ENCODE peak calls at places on chromosomes 4 and X, in four cellular contexts. One of them, this sample, is unnamed.

GRCh38 chr4:121676388-121677075 is 20.2 kb downstream of the ANXA5 start:
- DNase-seq in HepG2: peak; percentile 88
- DNase-seq in GM12878: no peak
- DNase-seq in H1: no peak
- DNase-seq in this sample: no peak

GRCh38 chr4:152515678-152516077 is 20.2 kb downstream of the FBXW7 start:
- DNase-seq in GM12878: no peak
- DNase-seq in H1: no peak
- DNase-seq in HepG2: no peak
- DNase-seq in this sample: no peak

GRCh38 chrX:71906133-71906532 is 4.5 kb upstream of the NHSL2 start:
- DNase-seq in GM12878: no peak
- DNase-seq in H1: no peak
- DNase-seq in HepG2: no peak
- DNase-seq in this sample: no peak

GRCh38 chr4:108772402-108772801 is 9.5 kb upstream of the ETNPPL start:
- DNase-seq in GM12878: no peak
- DNase-seq in HepG2: no peak
- DNase-seq in H1: no peak
- DNase-seq in this sample: no peak

GRCh38 chr4:151896880-151897279 is 136.1 kb upstream of the GATB start:
- DNase-seq in HepG2: no peak
- DNase-seq in H1: no peak
- DNase-seq in GM12878: no peak
- DNase-seq in this sample: no peak

GRCh38 chr4:164888096-164888495 is 11.1 kb downstream of the APELA start:
- DNase-seq in H1: no peak
- DNase-seq in HepG2: no peak
- DNase-seq in GM12878: no peak
- DNase-seq in this sample: no peak

GRCh38 chrX:107135076-107135964 is 16.7 kb upstream of the RBM41 start:
- DNase-seq in GM12878: no peak
- DNase-seq in H1: no peak
- DNase-seq in HepG2: peak; percentile 14
- DNase-seq in this sample: no peak

GRCh38 chrX:143437439-143437838 is 79.8 kb downstream of the SPANXN3 start:
- DNase-seq in GM12878: no peak
- DNase-seq in HepG2: no peak
- DNase-seq in H1: no peak
- DNase-seq in this sample: peak; percentile 8

GRCh38 chr4:176800891-176801534 is 8.3 kb upstream of the VEGFC start:
- DNase-seq in GM12878: no peak
- DNase-seq in HepG2: no peak
- DNase-seq in H1: no peak
- DNase-seq in this sample: no peak

GRCh38 chr4:183213996-183214395 is 106.1 kb downstream of the CLDN22 start:
- DNase-seq in HepG2: no peak
- DNase-seq in H1: no peak
- DNase-seq in GM12878: no peak
- DNase-seq in this sample: no peak

GRCh38 chr4:123783936-123784335 is 387.3 kb downstream of the SPRY1 start:
- DNase-seq in HepG2: no peak
- DNase-seq in GM12878: no peak
- DNase-seq in H1: no peak
- DNase-seq in this sample: no peak

GRCh38 chr4:43132010-43132582 is 239.6 kb downstream of the GRXCR1 start:
- DNase-seq in H1: peak; percentile 80
- DNase-seq in GM12878: peak; percentile 3
- DNase-seq in HepG2: peak; percentile 42
- DNase-seq in this sample: peak; percentile 58

GRCh38 chr4:97493815-97494518 is 649.3 kb downstream of the STPG2 start:
- DNase-seq in HepG2: no peak
- DNase-seq in H1: no peak
- DNase-seq in GM12878: no peak
- DNase-seq in this sample: no peak

GRCh38 chrX:78199851-78200250 is 60.4 kb upstream of the TAF9B start:
- DNase-seq in HepG2: peak; percentile 31
- DNase-seq in GM12878: no peak
- DNase-seq in H1: no peak
- DNase-seq in this sample: peak; percentile 28

DNA sequence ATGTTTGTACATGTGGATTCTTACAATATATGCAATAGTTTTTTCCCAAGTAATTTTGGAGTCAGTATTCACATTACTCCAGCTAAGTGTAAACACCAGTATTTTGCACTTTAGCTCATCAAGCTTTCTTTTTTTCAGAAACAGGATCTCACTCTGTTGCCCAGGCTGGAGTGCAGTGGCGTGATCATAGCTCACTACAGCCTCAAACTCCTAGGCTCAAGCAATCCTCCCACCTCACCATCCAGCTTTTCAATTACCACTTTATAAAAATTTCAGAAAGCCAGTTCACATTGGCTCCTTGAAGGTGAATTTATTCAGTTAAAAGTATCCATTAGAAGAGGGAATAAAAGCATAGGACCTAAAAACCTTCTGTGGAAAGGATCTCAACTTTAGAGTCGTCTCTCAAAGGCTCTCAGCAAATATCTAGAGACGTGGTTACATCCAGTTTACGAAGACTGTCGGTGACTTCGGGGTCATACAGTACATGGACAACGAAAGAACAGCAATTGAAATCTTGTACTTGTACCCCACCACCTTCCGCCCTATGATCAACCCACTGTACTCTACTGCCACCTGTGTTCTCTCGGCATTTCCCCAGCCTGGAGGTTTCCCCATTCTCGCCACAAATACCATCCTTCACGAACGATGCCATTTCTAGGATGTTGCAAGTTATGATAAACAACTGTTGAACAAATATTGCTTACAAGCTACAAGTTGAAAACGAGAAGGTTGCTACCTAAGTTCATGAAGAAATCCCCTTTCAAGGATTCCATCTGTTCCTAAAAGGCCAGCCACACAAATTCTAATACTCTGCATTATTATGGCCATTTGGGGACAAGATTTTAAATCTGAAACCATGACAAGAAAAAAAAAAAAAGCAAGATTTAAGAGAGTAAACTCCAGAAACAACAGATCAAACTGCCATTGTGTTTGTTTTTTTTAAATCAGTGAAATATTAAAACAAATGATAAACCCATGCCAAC is 1.8 kb downstream of the APBB2 start:
- DNase-seq in HepG2: peak; percentile 64
- DNase-seq in H1: no peak
- DNase-seq in GM12878: peak; percentile 70
- DNase-seq in this sample: peak; percentile 16
- TF ChIP-seq SUZ12 in HepG2: no peak
- TF ChIP-seq SUZ12 in H1: no peak
- TF ChIP-seq SUZ12 in GM12878: no peak
- TF ChIP-seq SUZ12 in this sample: no peak

GRCh38 chrX:118423558-118423957 is 72.1 kb upstream of the DOCK11 start:
- DNase-seq in HepG2: no peak
- DNase-seq in H1: no peak
- DNase-seq in GM12878: peak; percentile 24
- DNase-seq in this sample: no peak

GRCh38 chrX:118418811-118419251 is 72.9 kb downstream of the WDR44 start:
- DNase-seq in GM12878: no peak
- DNase-seq in H1: no peak
- DNase-seq in HepG2: no peak
- DNase-seq in this sample: no peak

GRCh38 chrX:118420462-118420861 is 74.6 kb downstream of the WDR44 start:
- DNase-seq in HepG2: no peak
- DNase-seq in GM12878: no peak
- DNase-seq in H1: no peak
- DNase-seq in this sample: no peak
- TF ChIP-seq SP1 in HepG2: no peak
- TF ChIP-seq SP1 in GM12878: no peak
- TF ChIP-seq SP1 in H1: no peak
- TF ChIP-seq SP1 in this sample: no peak

DNA sequence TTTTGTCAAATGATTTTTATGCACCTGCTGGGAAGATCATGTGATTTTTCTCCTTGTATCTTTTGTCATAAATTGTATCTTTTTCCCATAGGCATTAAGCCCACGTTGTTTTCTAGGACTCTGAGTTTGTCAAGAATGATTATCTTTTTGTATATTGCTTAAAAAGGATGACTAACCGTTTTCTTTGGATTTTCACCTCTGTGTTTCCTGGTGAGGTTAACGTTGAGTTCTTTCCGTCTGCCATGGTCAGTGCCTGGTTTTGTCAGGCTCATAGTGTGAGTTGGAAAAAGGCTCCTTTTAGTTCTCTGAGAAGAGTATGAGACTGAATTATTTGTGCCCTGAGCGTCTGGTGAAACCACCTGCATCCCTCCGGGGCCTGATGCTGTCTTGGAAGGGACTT is 21.9 kb downstream of the PCGF3 start:
- DNase-seq in H1: no peak
- DNase-seq in GM12878: no peak
- DNase-seq in HepG2: no peak
- DNase-seq in this sample: no peak
- TF ChIP-seq SUZ12 in H1: no peak
- TF ChIP-seq SUZ12 in GM12878: no peak
- TF ChIP-seq SUZ12 in HepG2: no peak
- TF ChIP-seq SUZ12 in this sample: no peak

GRCh38 chrX:18855919-18856644 is 127.8 kb downstream of the PHKA2 start:
- DNase-seq in H1: no peak
- DNase-seq in GM12878: peak; percentile 90
- DNase-seq in HepG2: no peak
- DNase-seq in this sample: no peak
- TF ChIP-seq SP1 in H1: no peak
- TF ChIP-seq SP1 in GM12878: peak; percentile 51
- TF ChIP-seq SP1 in HepG2: no peak
- TF ChIP-seq SP1 in this sample: no peak

GRCh38 chr4:53767503-53767902 is 176.2 kb upstream of the LNX1 start:
- DNase-seq in H1: no peak
- DNase-seq in HepG2: no peak
- DNase-seq in GM12878: no peak
- DNase-seq in this sample: no peak

GRCh38 chr4:53763813-53764597 is 172.7 kb upstream of the LNX1 start:
- DNase-seq in HepG2: no peak
- DNase-seq in H1: no peak
- DNase-seq in GM12878: no peak
- DNase-seq in this sample: no peak

GRCh38 chr4:53764761-53765490 is 173.6 kb upstream of the LNX1 start:
- DNase-seq in HepG2: no peak
- DNase-seq in GM12878: no peak
- DNase-seq in H1: no peak
- DNase-seq in this sample: no peak
- TF ChIP-seq SUZ12 in HepG2: no peak
- TF ChIP-seq SUZ12 in GM12878: no peak
- TF ChIP-seq SUZ12 in H1: no peak
- TF ChIP-seq SUZ12 in this sample: no peak

GRCh38 chr4:84058201-84058600 is 440.9 kb downstream of the NKX6-1 start:
- DNase-seq in H1: no peak
- DNase-seq in HepG2: no peak
- DNase-seq in GM12878: no peak
- DNase-seq in this sample: no peak
- TF ChIP-seq SP1 in H1: no peak
- TF ChIP-seq SP1 in HepG2: no peak
- TF ChIP-seq SP1 in GM12878: no peak
- TF ChIP-seq SP1 in this sample: no peak

GRCh38 chrX:43643201-43643600 is 12.9 kb upstream of the MAOA start:
- DNase-seq in GM12878: no peak
- DNase-seq in HepG2: no peak
- DNase-seq in H1: no peak
- DNase-seq in this sample: no peak
- TF ChIP-seq SUZ12 in GM12878: no peak
- TF ChIP-seq SUZ12 in HepG2: no peak
- TF ChIP-seq SUZ12 in H1: no peak
- TF ChIP-seq SUZ12 in this sample: no peak

GRCh38 chr4:156837625-156838345 is 133.8 kb downstream of the PDGFC start:
- DNase-seq in GM12878: no peak
- DNase-seq in HepG2: no peak
- DNase-seq in H1: no peak
- DNase-seq in this sample: no peak

GRCh38 chr4:156832886-156833285 is 138.7 kb downstream of the PDGFC start:
- DNase-seq in GM12878: no peak
- DNase-seq in H1: no peak
- DNase-seq in HepG2: no peak
- DNase-seq in this sample: no peak

DNA sequence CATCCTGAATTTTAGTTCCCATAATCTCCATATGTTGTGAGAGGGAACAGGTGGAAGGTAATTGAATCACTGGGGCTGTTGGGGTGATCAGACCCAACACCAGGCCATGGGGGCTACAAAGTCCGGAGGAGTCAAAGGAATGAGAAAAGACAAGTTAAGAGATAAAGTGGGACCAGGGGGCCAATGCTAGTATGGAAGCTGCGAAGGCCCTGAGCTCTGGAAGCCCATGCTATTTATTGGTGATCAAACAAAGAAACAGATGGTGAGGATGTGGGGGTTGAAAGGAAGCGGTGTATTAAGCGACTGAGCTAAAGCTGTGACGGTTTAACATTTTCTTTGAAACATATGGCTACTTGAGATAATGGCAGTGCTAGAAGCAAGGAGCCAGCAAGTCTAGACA is 132.8 kb downstream of the PDGFC start:
- DNase-seq in GM12878: no peak
- DNase-seq in H1: no peak
- DNase-seq in HepG2: no peak
- DNase-seq in this sample: no peak
- TF ChIP-seq SP1 in GM12878: no peak
- TF ChIP-seq SP1 in H1: no peak
- TF ChIP-seq SP1 in HepG2: no peak
- TF ChIP-seq SP1 in this sample: no peak

DNA sequence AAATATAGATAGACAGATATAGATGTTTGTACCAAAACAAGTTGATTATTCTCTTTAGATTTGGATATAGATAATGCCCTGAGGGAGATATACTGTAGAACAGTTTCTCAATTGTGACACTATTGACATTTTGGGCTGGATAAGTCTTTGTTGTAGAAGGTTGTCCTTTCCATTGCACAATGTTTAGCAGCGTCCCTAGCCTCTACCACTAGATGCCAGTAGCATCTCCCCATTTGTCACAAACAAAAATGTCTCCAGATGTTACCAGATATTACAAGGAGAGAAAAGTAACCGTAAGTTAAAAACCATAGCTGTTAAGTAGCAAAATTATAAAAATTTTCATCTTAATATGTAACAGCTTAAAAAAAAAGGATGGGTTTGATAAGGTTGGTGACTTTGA is 2595.3 kb downstream of the ARAP2 start:
- DNase-seq in HepG2: no peak
- DNase-seq in H1: no peak
- DNase-seq in GM12878: no peak
- DNase-seq in this sample: no peak
- TF ChIP-seq SUZ12 in HepG2: no peak
- TF ChIP-seq SUZ12 in H1: no peak
- TF ChIP-seq SUZ12 in GM12878: no peak
- TF ChIP-seq SUZ12 in this sample: no peak